ENCODE peak calls at places on chromosomes 11 and 22, in six cellular contexts. J is vagina, E is uterus, S is adrenal gland, H is A549, Q is neuronal stem cell. O is an unnamed sample. For H3K4me1, the result is how much of the 10 kb centered on the place peaks cover.

GRCh38 chr11:121587182-121587581 is 134.4 kb upstream of the SORL1-AS1 start:
- DNase-seq in H (no peak), E (no peak), S (no peak), Q (no peak), J (no peak), O (no peak)

GRCh38 chr11:117829369-117829725 is 4.8 kb upstream of the FXYD2 start:
- DNase-seq in Q (no peak), H (no peak), S (peak), E (peak), J (no peak), O (peak)

GRCh38 chr11:316031-316701 is 2.3 kb downstream of the IFITM1 start:
- DNase-seq in H (no peak), J (no peak), Q (no peak), S (no peak), E (peak), O (no peak)

GRCh38 chr11:57547854-57548377 is 10.5 kb downstream of the SMTNL1 start:
- DNase-seq in Q (no peak), S (peak), J (no peak), H (no peak), E (no peak), O (peak)

GRCh38 chr11:124535552-124536232 is 7.8 kb downstream of the OR8B12 start:
- DNase-seq in S (no peak), Q (no peak), E (no peak), H (peak), J (no peak), O (no peak)

GRCh38 chr11:61728940-61729219 is 23.6 kb upstream of the MYRF start:
- DNase-seq in Q (no peak), H (peak), S (no peak), E (no peak), J (no peak), O (no peak)

GRCh38 chr11:45071232-45071631 is 75.2 kb upstream of the PRDM11 start:
- DNase-seq in J (no peak), H (no peak), Q (no peak), E (no peak), S (no peak), O (no peak)

GRCh38 chr11:111980062-111980461 is 42.9 kb downstream of the DIXDC1 start:
- DNase-seq in J (no peak), S (no peak), E (no peak), Q (no peak), H (no peak), O (no peak)

GRCh38 chr11:75547617-75548054 is 14.4 kb upstream of the SERPINH1 start:
- DNase-seq in S (peak), J (no peak), E (peak), Q (peak), H (peak), O (peak)

GRCh38 chr11:1750481-1750839 is at the start of gene IFITM10:
- DNase-seq in J (no peak), Q (no peak), S (peak), E (no peak), H (no peak), O (no peak)

GRCh38 chr11:10777806-10778205 is 26.8 kb downstream of the CTR9 start:
- DNase-seq in Q (no peak), S (no peak), H (no peak), E (no peak), J (no peak), O (no peak)

GRCh38 chr22:45599836-45600577 is 71.6 kb upstream of the ATXN10 start:
- DNase-seq in S (no peak), E (no peak), H (no peak), Q (no peak), J (no peak), O (no peak)

GRCh38 chr11:19455731-19456130 is 215.0 kb upstream of the E2F8 start:
- DNase-seq in S (no peak), J (peak), Q (no peak), E (no peak), H (no peak), O (no peak)

GRCh38 chr11:1129666-1130160 is 28.0 kb upstream of the MUC5AC start:
- DNase-seq in E (no peak), S (no peak), H (no peak), Q (no peak), J (no peak), O (no peak)

GRCh38 chr11:76637491-76638266 is 32.9 kb downstream of the LRRC32 start:
- DNase-seq in H (no peak), S (peak), E (peak), J (no peak), Q (no peak), O (no peak)

GRCh38 chr22:20552450-20552894 is 45.1 kb downstream of the MED15 start:
- DNase-seq in Q (no peak), H (no peak), S (peak), E (peak), J (no peak), O (peak)

GRCh38 chr11:6629892-6630631 is 10.8 kb upstream of the TPP1 start:
- DNase-seq in Q (peak), E (no peak), J (no peak), H (no peak), S (no peak), O (peak)

GRCh38 chr11:129743029-129743846 is 72.4 kb upstream of the TMEM45B start:
- DNase-seq in E (no peak), H (no peak), Q (no peak), S (no peak), J (no peak), O (no peak)

GRCh38 chr22:41863472-41863871 is 30.6 kb downstream of the SREBF2 start:
- DNase-seq in S (no peak), H (no peak), J (no peak), Q (no peak), E (no peak), O (no peak)
- H3K27ac ChIP-seq in S (peak), H (no peak), J (no peak), Q (no peak), E (no peak), O (peak)

GRCh38 chr11:126420730-126421083 is 65.2 kb downstream of the ST3GAL4 start:
- DNase-seq in H (no peak), J (no peak), Q (no peak), S (no peak), E (no peak), O (no peak)
- H3K4me1 ChIP-seq in H (under half), J (under half), Q (under half), S (under half), E (under half), O (half or more)

GRCh38 chr11:131572423-131572822 is 202.0 kb downstream of the NTM start:
- DNase-seq in S (no peak), J (no peak), Q (no peak), H (no peak), E (no peak), O (no peak)
- H3K27ac ChIP-seq in S (no peak), J (no peak), Q (no peak), H (no peak), E (no peak), O (no peak)

GRCh38 chr11:113182288-113182687 is 132.1 kb upstream of the TTC12 start:
- DNase-seq in Q (no peak), J (no peak), E (no peak), H (no peak), S (no peak), O (no peak)

GRCh38 chr11:113188433-113188834 is 125.9 kb upstream of the TTC12 start:
- DNase-seq in J (no peak), Q (no peak), H (peak), E (no peak), S (no peak), O (no peak)

GRCh38 chr11:113181094-113181493 is 133.3 kb upstream of the TTC12 start:
- DNase-seq in Q (no peak), J (no peak), H (no peak), S (no peak), E (no peak), O (no peak)

GRCh38 chr11:113179181-113179701 is 135.1 kb upstream of the TTC12 start:
- DNase-seq in Q (peak), E (no peak), H (no peak), J (no peak), S (no peak), O (no peak)

DNA sequence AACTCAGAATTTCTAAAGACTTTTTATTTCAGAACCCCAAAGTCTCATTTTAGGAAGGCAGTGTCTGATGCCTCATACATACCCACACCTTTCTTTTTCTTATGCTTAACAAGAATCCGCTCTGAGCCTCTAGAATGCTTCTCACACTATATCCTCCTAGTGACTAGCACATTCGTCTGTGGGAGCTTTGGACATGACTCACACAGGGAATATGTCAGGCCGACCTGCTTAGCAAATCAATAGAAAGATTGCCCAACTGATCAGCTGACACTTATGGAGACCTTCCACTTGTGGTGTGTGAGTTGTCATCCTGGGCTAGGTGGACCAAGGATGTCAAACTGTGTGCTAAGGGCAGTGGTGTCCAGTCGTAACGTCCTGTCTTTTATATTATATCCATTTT is 129.9 kb upstream of the TTC12 start:
- DNase-seq in E (no peak), Q (no peak), J (no peak), H (peak), S (peak), O (no peak)
- H3K4me1 ChIP-seq in E (under half), Q (under half), J (under half), H (under half), S (under half), O (under half)

GRCh38 chr22:49954991-49955580 is 5.5 kb upstream of the PIM3 start:
- DNase-seq in Q (no peak), J (no peak), H (no peak), S (no peak), E (no peak), O (no peak)

GRCh38 chr22:49956914-49957825 is 3.4 kb upstream of the PIM3 start:
- DNase-seq in Q (no peak), H (no peak), J (no peak), S (no peak), E (no peak), O (no peak)

GRCh38 chr22:49955581-49956417 is 4.8 kb upstream of the PIM3 start:
- DNase-seq in H (no peak), E (no peak), Q (no peak), J (no peak), S (no peak), O (no peak)

GRCh38 chr22:49957826-49958461 is 2.6 kb upstream of the PIM3 start:
- DNase-seq in E (no peak), Q (no peak), J (no peak), H (no peak), S (no peak), O (no peak)

DNA sequence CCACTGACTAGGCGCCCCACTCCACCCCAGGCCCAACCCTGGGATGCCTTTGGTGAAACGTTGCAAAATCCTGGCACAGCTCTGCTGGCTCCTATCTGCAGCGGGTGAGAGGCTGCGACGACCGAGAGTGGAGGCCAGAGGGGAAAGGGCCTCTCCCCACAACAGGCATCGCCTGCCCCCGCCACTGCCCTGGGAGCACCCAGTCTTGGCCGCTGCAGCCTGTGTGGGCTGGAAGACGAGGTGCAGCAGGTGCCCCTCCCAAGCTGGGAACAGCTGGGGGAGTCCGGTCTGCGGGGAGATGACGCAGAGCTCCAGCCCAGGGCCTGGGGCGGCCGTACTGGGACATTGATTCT is 4.2 kb upstream of the PIM3 start:
- DNase-seq in J (no peak), S (no peak), Q (no peak), H (no peak), E (no peak), O (no peak)
- H3K27ac ChIP-seq in J (no peak), S (peak), Q (no peak), H (no peak), E (no peak), O (no peak)